ENCODE peak calls at places on chromosomes 16 and 17, in nine cellular contexts. M is uterus, V is lower leg skin, Q is fibroblast of lung, C is AG04450, H is GM23338, Z is fibroblast of mammary gland, X is GM12864, S is NB4. T is an unnamed sample.

GRCh38 chr17:31489295-31490018 is 98.0 kb downstream of the RAB11FIP4 start:
- DNase-seq in V (no peak), X (no peak), H (peak; percentile 93), C (no peak), S (peak; percentile 21), M (no peak), Q (no peak), Z (no peak), T (no peak)

GRCh38 chr17:39462644-39463375 is 1.5 kb downstream of the CDK12 start:
- DNase-seq in Z (no peak), V (peak; percentile 84), S (peak; percentile 68), M (no peak), Q (peak; percentile 10), C (no peak), H (peak; percentile 19), X (no peak), T (peak; percentile 14)

GRCh38 chr17:56109811-56110210 is 43.5 kb upstream of the ANKFN1 start:
- DNase-seq in Z (no peak), H (no peak), M (no peak), Q (no peak), C (no peak), S (no peak), X (no peak), V (no peak), T (no peak)

GRCh38 chr17:63376949-63377348 is 69.2 kb downstream of the CYB561 start:
- DNase-seq in V (no peak), Z (no peak), X (no peak), Q (no peak), C (no peak), H (no peak), M (no peak), S (no peak), T (no peak)

GRCh38 chr16:64240586-64240985 is 881.3 kb downstream of the CDH11 start:
- DNase-seq in Q (peak; percentile 5), C (no peak), M (no peak), V (no peak), X (no peak), S (no peak), H (no peak), Z (peak; percentile 6), T (no peak)

GRCh38 chr16:57914244-57915173 is 56.4 kb downstream of the CNGB1 start:
- DNase-seq in S (no peak), Z (no peak), Q (no peak), V (no peak), C (no peak), H (no peak), M (no peak), X (no peak), T (no peak)

GRCh38 chr16:25009822-25010221 is 5.3 kb downstream of the ARHGAP17 start:
- DNase-seq in Z (no peak), X (no peak), S (peak; percentile 83), V (no peak), H (no peak), C (no peak), Q (peak; percentile 45), M (no peak), T (no peak)

GRCh38 chr17:41654134-41654907 is 29.9 kb upstream of the KRT17 start:
- DNase-seq in H (peak; percentile 45), X (no peak), V (peak; percentile 94), Q (no peak), Z (no peak), M (no peak), S (no peak), C (no peak), T (no peak)

GRCh38 chr17:21677911-21678310 is 14.4 kb upstream of the KCNJ18 start:
- DNase-seq in S (no peak), Q (no peak), C (no peak), V (peak; percentile 57), M (peak; percentile 7), X (no peak), H (no peak), Z (no peak), T (no peak)

GRCh38 chr16:85463228-85463611 is 149.9 kb upstream of the GSE1 start:
- DNase-seq in M (no peak), S (peak; percentile 76), Q (no peak), X (no peak), V (no peak), H (peak; percentile 49), Z (no peak), C (no peak), T (no peak)
- H3K4me3 ChIP-seq in M (peak overlapping the region; percentile 23), S (no peak overlapping the region), Q (no peak overlapping the region), X (no peak overlapping the region), V (no peak overlapping the region), H (peak overlapping the region; percentile 51), Z (no peak overlapping the region), C (no peak overlapping the region), T (no peak overlapping the region)

GRCh38 chr17:73250851-73251640 is 10.6 kb downstream of the CPSF4L start:
- DNase-seq in V (peak; percentile 58), Z (no peak), S (no peak), X (no peak), Q (no peak), H (no peak), M (no peak), C (no peak), T (no peak)

GRCh38 chr17:73251871-73252270 is 9.8 kb downstream of the CPSF4L start:
- DNase-seq in C (no peak), Q (no peak), H (no peak), S (no peak), M (no peak), V (peak; percentile 75), X (no peak), Z (no peak), T (no peak)

GRCh38 chr17:73248532-73248931 is 13.1 kb downstream of the CPSF4L start:
- DNase-seq in Z (no peak), X (no peak), H (no peak), V (no peak), S (no peak), C (no peak), M (no peak), Q (no peak), T (no peak)

GRCh38 chr17:73249700-73250099 is 12.0 kb downstream of the CPSF4L start:
- DNase-seq in M (no peak), H (no peak), S (no peak), Q (no peak), Z (no peak), V (no peak), X (no peak), C (no peak), T (no peak)

DNA sequence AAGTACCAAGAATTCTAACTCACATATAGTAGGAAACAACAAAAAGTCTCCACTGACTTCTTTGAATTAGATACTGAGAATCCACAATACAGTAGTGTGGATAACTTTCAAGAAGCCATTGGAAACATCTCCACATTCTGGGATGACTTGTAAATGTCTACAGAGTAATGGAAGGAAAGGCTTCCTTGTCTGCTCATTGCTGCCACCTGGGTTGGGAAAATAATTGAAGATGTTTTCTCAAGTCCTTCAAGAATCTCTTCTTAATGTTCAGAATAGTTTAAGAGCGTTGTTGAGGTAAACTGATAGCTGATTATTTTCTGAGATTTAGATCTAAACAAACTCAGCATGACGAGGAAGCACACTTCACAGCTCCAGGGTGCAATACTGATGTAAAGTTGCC is 14.0 kb downstream of the CPSF4L start:
- DNase-seq in C (no peak), H (no peak), Q (no peak), X (no peak), M (no peak), Z (peak; percentile 24), S (no peak), V (no peak), T (no peak)
- TF ChIP-seq CTCF in C (no peak), H (peak; percentile 22), Q (no peak), X (no peak), M (no peak), Z (peak; percentile 25), S (no peak), V (no peak), T (no peak)

GRCh38 chr17:28131592-28131991 is 89.1 kb downstream of the NLK start:
- DNase-seq in V (no peak), S (no peak), Z (no peak), H (no peak), Q (peak; percentile 61), C (no peak), M (no peak), X (no peak), T (no peak)

GRCh38 chr17:28130455-28130854 is 88.0 kb downstream of the NLK start:
- DNase-seq in V (no peak), X (no peak), Z (no peak), C (no peak), S (no peak), H (no peak), M (no peak), Q (no peak), T (no peak)

GRCh38 chr17:28124962-28125361 is 82.5 kb downstream of the NLK start:
- DNase-seq in C (no peak), H (no peak), M (no peak), Z (no peak), S (no peak), Q (no peak), X (no peak), V (no peak), T (no peak)

GRCh38 chr17:28120766-28121165 is 78.3 kb downstream of the NLK start:
- DNase-seq in X (no peak), Q (no peak), M (no peak), Z (no peak), C (no peak), H (no peak), S (no peak), V (no peak), T (no peak)

DNA sequence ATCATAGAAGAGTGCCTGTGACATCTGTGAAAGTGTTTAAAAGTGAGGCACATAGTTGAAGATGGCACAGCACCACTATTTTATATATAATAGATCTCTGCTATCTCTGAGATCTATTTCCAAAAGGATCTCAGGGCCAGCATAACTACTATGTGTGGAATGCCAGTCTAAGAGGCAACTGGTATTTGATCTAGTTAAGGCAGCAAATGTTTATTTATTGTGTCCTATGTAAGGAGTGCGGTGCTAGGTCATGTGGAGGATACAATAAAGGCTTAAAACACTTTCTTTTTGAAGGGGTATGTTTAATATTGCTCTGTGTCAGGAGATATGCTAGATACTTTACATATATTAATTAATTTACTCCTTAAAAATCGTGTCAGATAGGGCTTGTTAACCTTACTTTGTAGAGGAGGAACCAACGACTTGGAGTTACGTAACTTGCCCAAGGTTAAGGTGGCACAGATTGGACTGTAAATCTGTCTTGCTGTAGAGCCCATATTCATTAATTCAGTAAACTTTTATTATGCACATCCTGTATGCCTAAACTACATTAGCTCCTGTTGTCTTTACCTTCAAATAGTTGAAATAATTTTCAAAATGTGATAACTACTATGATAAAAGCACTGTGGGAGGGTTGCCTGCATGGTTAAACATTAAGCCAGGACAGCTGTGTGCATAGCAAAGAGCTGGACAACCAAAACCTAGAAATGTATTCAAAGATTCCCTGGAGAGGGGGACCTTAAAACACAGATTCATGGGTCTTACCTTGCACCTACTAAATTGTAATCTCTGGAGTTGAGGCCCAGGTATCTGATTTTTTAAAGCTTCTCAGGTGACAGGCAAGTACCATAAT is 83.3 kb downstream of the NLK start:
- DNase-seq in Q (no peak), C (no peak), M (no peak), S (no peak), Z (no peak), X (no peak), H (no peak), V (no peak), T (no peak)
- H3K4me3 ChIP-seq in Q (no peak overlapping the region), C (no peak overlapping the region), M (no peak overlapping the region), S (no peak overlapping the region), Z (no peak overlapping the region), X (no peak overlapping the region), H (no peak overlapping the region), V (no peak overlapping the region), T (no peak overlapping the region)

GRCh38 chr17:73325527-73325842 is 13.7 kb upstream of the CDC42EP4 start:
- DNase-seq in Q (no peak), V (no peak), S (peak; percentile 57), Z (peak; percentile 90), X (no peak), C (no peak), H (peak; percentile 24), M (peak; percentile 70), T (no peak)
- TF ChIP-seq CTCF in Q (peak; percentile 19), V (peak; percentile 21), S (peak; percentile 14), Z (peak; percentile 42), X (no peak), C (peak; percentile 26), H (no peak), M (peak; percentile 26), T (no peak)